ENCODE peak calls at places on chromosomes 6 and 20, in six cellular contexts. G, Z, E, D, Y and N are unnamed samples.

GRCh38 chr6:170098428-170099170 is 192.3 kb downstream of the DLL1 start:
- DNase-seq in D (peak; percentile 10), G (peak; percentile 46), Z (no peak), E (no peak), Y (peak; percentile 5), N (no peak)

GRCh38 chr6:7897461-7898192 is 13.0 kb downstream of the TXNDC5 start:
- DNase-seq in Z (no peak), Y (no peak), D (no peak), E (no peak), G (no peak), N (no peak)

GRCh38 chr6:68760941-68761676 is 126.0 kb downstream of the ADGRB3 start:
- DNase-seq in Z (no peak), E (no peak), D (no peak), Y (no peak), G (no peak), N (no peak)

GRCh38 chr6:140485740-140486467 is 1111.5 kb upstream of the CITED2 start:
- DNase-seq in D (no peak), E (peak; percentile 2), Y (no peak), Z (no peak), G (no peak), N (no peak)

GRCh38 chr20:18496042-18496441 is 983 bp downstream of the RBBP9 start:
- DNase-seq in G (no peak), Z (no peak), E (no peak), Y (no peak), D (no peak), N (no peak)

GRCh38 chr20:57072184-57072583 is 194.3 kb downstream of the BMP7 start:
- DNase-seq in Z (no peak), Y (no peak), E (no peak), G (no peak), D (no peak), N (no peak)

GRCh38 chr20:57361517-57361916 is 10.5 kb downstream of the RAE1 start:
- DNase-seq in D (no peak), Y (no peak), E (peak; percentile 56), G (no peak), Z (no peak), N (no peak)

GRCh38 chr6:61586934-61587537 is 699.0 kb downstream of the KHDRBS2 start:
- DNase-seq in Y (no peak), D (peak; percentile 72), Z (no peak), G (no peak), E (no peak), N (no peak)

GRCh38 chr20:24958506-24959385 is 9.7 kb downstream of the CST7 start:
- DNase-seq in D (no peak), G (no peak), Z (no peak), E (no peak), Y (no peak), N (no peak)

GRCh38 chr6:152316024-152316423 is 321.1 kb downstream of the SYNE1 start:
- DNase-seq in Z (no peak), E (no peak), D (no peak), Y (no peak), G (no peak), N (no peak)

GRCh38 chr6:133202610-133203343 is 38.4 kb upstream of the EYA4 start:
- DNase-seq in Y (no peak), Z (no peak), G (no peak), E (no peak), D (no peak), N (no peak)

GRCh38 chr6:16470502-16471221 is 232.3 kb downstream of the GMPR start:
- DNase-seq in E (no peak), G (no peak), Z (no peak), D (no peak), Y (no peak), N (no peak)

GRCh38 chr6:107318100-107318736 is 141.1 kb downstream of the PDSS2 start:
- DNase-seq in D (peak; percentile 70), E (peak; percentile 12), G (peak; percentile 52), Y (peak; percentile 50), Z (peak; percentile 16), N (peak; percentile 68)

GRCh38 chr6:33276864-33277662 is at the start of gene B3GALT4:
- DNase-seq in D (peak; percentile 81), Y (peak; percentile 93), G (peak; percentile 79), Z (peak; percentile 76), E (no peak), N (peak; percentile 89)
- TF ChIP-seq POLR2A in D (no peak), Y (peak; percentile 81), G (peak; percentile 57), Z (peak; percentile 60), E (peak; percentile 33), N (peak; percentile 69)

DNA sequence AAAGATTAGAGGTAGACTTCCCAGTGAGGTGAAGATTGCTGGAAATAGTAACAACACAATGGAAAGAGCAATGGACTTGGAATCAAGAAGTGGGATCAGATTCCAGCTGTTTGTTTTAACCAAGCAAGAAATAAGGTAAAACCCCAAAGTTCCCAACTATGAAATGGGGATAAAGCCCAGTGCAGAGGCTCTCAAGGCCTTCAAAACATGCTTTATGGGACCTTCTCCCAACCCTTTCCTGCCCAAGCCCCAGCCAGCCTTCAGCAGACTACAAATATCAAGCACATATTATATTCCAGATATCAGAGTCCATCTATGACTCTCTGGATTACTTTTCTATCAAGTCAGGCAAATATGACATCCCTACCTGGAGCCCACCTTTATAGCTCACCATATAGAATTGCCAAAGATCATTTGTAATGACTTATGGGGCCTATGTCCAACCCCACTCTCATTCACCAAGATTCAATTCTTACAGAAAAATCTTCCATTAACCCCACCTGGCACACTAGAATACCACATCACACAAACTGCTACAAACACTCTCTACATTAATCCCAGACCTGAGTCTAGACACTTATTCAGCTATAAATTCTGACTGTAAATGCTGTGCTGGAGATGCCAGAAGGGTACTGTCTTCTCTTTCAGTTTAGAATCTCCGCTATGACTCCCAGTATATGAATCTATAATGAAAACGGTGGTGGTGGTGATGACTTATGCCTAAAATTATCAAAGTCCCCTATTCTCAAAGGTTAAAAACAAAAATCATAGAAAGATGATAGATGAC is 6.1 kb downstream of the DDX39B start:
- DNase-seq in G (no peak), Y (no peak), Z (no peak), E (no peak), D (no peak), N (no peak)
- TF ChIP-seq POLR2A in G (no peak), Y (no peak), Z (no peak), E (no peak), D (no peak), N (no peak)

GRCh38 chr20:44428174-44429016 is 47.3 kb upstream of the TTPAL start:
- DNase-seq in G (no peak), E (no peak), Z (no peak), D (no peak), Y (no peak), N (no peak)
- TF ChIP-seq POLR2A in G (no peak), E (no peak), Z (no peak), D (no peak), Y (no peak), N (no peak)

GRCh38 chr6:10404107-10404798 is 10.6 kb downstream of the TFAP2A start:
- DNase-seq in Z (peak; percentile 91), E (peak; percentile 86), G (peak; percentile 92), D (peak; percentile 95), Y (peak; percentile 90), N (peak; percentile 99)
- TF ChIP-seq POLR2A in Z (peak; percentile 90), E (peak; percentile 70), G (no peak), D (no peak), Y (no peak), N (peak; percentile 18)

DNA sequence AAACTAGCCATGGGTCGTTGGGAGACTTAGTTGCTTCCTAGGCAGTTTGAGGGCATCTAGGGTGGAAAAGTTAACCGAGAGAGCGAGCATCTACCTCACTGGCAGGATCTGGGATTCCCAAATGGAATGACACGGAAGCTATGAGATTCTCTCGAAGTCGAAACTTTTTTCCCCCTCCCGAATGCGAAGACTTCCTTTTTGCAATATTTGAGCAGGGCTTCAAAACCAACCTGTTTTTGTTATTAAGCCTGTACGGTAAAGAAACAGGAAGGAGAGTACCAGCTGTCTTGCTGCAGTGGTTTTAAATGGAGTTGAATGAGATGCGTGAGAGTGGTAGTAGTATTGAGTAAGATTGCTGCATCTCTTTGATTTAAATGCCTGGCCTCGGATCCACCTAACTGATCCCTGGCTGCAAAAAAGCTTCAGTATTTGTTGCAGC is 1.1 kb downstream of the NCOA3 start:
- DNase-seq in Y (no peak), Z (peak; percentile 13), G (no peak), E (no peak), D (no peak), N (peak; percentile 28)
- TF ChIP-seq POLR2A in Y (peak; percentile 20), Z (no peak), G (peak; percentile 10), E (no peak), D (no peak), N (no peak)

DNA sequence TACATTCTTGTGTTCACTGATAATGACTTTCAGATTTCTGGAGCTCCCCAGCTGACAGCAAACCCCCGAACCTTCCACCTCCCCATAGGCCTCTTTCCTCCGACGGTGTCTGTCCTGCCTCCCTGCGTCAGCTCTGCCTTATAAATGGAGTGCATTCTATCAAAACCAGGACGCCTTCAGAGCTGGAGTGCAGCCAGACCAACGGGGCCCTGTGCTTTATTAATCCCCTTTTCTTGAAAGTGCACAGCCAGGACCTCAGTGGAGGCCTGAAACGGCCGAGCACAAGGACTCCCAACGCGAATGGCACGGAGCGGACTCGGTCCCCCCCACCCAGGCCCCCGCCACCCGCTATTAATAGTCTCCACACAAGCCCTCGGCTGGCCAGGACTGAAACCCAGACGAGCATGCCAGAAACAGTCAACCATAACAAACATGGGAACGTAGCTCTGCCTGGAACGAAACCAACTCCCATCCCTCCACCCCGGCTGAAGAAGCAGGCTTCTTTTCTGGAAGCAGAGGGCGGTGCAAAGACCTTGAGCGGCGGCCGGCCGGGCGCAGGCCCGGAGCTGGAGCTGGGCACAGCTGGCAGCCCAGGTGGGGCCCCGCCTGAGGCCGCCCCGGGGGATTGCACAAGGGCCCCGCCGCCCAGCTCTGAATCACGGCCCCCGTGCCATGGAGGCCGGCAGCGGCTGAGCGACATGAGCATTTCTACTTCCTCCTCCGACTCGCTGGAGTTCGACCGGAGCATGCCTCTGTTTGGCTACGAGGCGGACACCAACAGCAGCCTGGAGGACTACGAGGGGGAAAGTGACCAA is 42.3 kb upstream of the NAA20 start:
- DNase-seq in E (peak; percentile 59), G (peak; percentile 65), D (peak; percentile 80), Y (peak; percentile 63), Z (peak; percentile 87), N (no peak)
- TF ChIP-seq POLR2A in E (peak; percentile 8), G (no peak), D (no peak), Y (no peak), Z (peak; percentile 76), N (no peak)

DNA sequence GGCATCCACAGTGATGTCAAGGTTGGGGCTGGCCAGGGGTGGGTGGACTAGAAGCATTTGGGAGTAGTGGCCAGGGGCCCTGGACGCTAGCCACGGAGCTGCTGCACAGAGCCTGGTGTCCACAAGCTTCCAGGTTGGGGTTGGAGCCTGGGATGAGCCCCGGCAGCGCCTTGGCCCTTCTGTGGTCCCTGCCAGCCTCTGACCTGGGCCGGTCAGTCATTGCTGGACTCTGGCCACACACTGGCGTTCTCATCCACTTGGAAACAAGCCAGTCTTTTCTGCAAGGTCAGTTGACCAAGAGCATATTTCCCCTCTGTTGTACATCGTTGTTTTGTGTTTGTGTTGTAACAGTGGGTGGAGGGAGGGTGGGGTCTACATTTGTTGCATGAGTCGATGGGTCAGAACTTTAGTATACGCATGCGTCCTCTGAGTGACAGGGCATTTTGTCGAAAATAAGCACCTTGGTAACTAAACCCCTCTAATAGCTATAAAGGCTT is 8.4 kb downstream of the PSMA7 start:
- DNase-seq in Y (no peak), Z (no peak), E (no peak), G (peak; percentile 86), D (peak; percentile 69), N (no peak)
- TF ChIP-seq POLR2A in Y (no peak), Z (no peak), E (no peak), G (no peak), D (no peak), N (no peak)